ENCODE peak calls at places on chromosomes 4 and X, in five cellular contexts. U, T, O, C and N are unnamed samples.
A peak's percentile ranks its signal among the peaks of the same experiment; 100 is the strongest.

GRCh38 chr4:53365121-53365485 is 758 bp downstream of the SCFD2 start:
- DNase-seq in U (no peak), T (peak; percentile 40), O (peak; percentile 37), C (peak; percentile 24), N (peak; percentile 23)

GRCh38 chrX:114905251-114905650 is 112.2 kb downstream of the IL13RA2 start:
- DNase-seq in U (no peak), T (no peak), O (peak; percentile 11), C (no peak), N (peak; percentile 89)

GRCh38 chr4:86453044-86453501 is 93.2 kb upstream of the MAPK10 start:
- DNase-seq in U (no peak), T (peak; percentile 43), O (no peak), C (no peak), N (no peak)

GRCh38 chr4:141329174-141329569 is 108.5 kb downstream of the ZNF330 start:
- DNase-seq in U (no peak), T (peak; percentile 92), O (peak; percentile 27), C (no peak), N (peak; percentile 48)

GRCh38 chrX:13396887-13397286 is 77.0 kb upstream of the ATXN3L start:
- DNase-seq in U (no peak), T (peak; percentile 74), O (no peak), C (no peak), N (peak; percentile 42)

GRCh38 chrX:809081-809480 is 178.5 kb downstream of the SHOX start:
- DNase-seq in U (no peak), T (no peak), O (no peak), C (no peak), N (no peak)

GRCh38 chrX:24479924-24480722 is 15.0 kb downstream of the PDK3 start:
- DNase-seq in U (peak; percentile 54), T (peak; percentile 6), O (no peak), C (peak; percentile 58), N (peak; percentile 33)

GRCh38 chrX:103878466-103879151 is 46.6 kb upstream of the RAB9B start:
- DNase-seq in U (no peak), T (peak; percentile 65), O (peak; percentile 55), C (no peak), N (peak; percentile 72)

GRCh38 chr4:16157609-16158503 is 68.4 kb downstream of the TAPT1 start:
- DNase-seq in U (no peak), T (no peak), O (no peak), C (no peak), N (no peak)

DNA sequence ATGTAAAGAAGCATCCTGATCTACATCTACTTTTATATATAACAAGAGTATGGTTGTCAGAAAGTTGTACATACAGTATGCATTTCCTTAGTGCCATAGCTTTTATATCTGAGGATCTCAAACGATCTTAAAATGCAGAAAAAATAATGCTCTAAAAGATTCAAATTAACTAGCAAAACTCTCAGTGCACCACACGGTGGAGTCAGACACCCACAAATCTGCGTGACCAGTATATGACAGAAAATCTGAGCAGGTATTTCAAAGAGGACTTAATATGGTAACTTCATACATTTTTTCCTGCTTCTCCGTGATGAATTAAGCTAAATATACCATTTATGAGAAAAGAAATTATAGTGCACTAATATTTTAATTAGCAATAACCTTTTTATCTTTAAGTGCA is 803.0 kb downstream of the DMD start:
- DNase-seq in U (peak; percentile 4), T (peak; percentile 2), O (no peak), C (no peak), N (peak; percentile 0)
- TF ChIP-seq CTCF in U (peak; percentile 64), T (no peak), O (no peak), C (peak; percentile 21), N (no peak)

GRCh38 chr4:6548882-6549230 is 26.1 kb upstream of the MAN2B2 start:
- DNase-seq in U (no peak), T (no peak), O (no peak), C (no peak), N (no peak)
- TF ChIP-seq CTCF in U (no peak), T (no peak), O (no peak), C (no peak), N (no peak)

DNA sequence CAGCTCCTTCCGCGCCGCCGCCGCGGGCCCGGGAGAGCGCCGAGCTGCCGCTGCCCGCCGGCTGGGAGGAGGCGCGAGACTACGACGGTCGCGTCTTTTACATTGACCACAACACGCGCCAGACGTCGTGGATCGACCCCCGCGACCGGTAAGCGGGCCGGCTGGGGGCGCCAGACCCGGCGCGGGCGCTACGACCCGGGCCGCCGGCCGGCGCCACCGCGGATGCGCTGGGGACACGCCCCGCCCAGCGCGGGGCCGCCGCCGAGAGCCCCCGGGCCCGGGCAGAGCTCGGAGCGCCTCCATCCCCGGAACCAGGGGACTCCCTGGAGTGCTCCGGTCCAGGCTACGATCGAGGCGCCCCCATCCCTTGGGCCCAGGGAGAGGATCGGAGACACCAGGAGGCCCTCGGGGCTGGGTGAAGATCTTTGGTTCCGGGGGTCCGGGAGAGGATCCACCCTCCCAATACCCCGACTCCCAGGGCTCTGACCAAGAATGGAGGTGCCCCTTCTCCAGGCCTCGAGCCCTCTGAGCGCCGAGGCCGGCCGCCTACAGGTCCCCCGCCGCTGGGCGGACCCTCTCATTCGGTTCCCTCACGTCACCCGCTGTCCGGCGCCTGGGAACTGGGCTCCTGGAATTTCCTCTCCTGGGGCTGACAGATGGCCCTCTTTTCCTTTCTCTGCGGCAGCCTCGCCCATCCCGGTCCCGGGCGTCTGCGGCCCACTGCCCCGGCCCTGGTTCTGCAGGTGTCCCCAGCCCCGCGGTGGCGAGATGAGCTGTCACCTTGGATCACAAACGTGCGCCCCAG is 48.8 kb downstream of the CLDN34 start:
- DNase-seq in U (peak; percentile 45), T (no peak), O (no peak), C (peak; percentile 22), N (no peak)
- TF ChIP-seq CTCF in U (peak; percentile 28), T (no peak), O (no peak), C (no peak), N (peak; percentile 7)

DNA sequence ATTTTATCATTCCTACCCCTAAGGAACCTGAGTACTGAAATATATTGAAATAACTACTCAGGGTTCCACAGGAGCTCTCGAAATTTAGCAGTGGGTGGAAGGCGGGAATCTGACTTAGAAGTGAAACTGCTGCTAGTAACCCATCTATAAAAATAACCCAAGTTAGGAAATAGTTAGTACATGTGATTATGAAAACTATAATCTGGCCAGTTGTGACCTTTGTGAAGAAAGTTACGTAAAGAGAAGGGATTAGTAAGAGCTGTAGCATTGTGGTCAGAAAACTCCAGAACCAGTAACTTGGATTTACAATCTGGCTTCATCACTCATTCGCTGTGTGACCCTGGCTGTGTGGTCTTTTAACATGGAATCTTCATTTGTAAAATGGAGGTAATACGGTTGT is 175.5 kb downstream of the RAPGEF2 start:
- DNase-seq in U (no peak), T (peak; percentile 65), O (no peak), C (no peak), N (no peak)
- TF ChIP-seq CTCF in U (no peak), T (no peak), O (no peak), C (no peak), N (no peak)